ENCODE peak calls at places on chromosomes 13 and 19, in ten cellular contexts. One of them, this sample, is unnamed.

GRCh38 chr19:35288843-35289355 is 3.1 kb upstream of the MAG start:
- DNase-seq in cardiac muscle cell: no peak
- DNase-seq in mammary epithelial cell: no peak
- DNase-seq in PC-3: no peak
- DNase-seq in right lobe of liver: no peak
- DNase-seq in heart left ventricle: no peak
- DNase-seq in thoracic aorta: no peak
- DNase-seq in WERI-Rb-1: no peak
- DNase-seq in gastrocnemius medialis: no peak
- DNase-seq in stomach: no peak
- DNase-seq in this sample: no peak

GRCh38 chr13:108227651-108228272 is 9.6 kb downstream of the ABHD13 start:
- DNase-seq in cardiac muscle cell: peak; percentile 64
- DNase-seq in mammary epithelial cell: peak; percentile 5
- DNase-seq in PC-3: peak; percentile 67
- DNase-seq in right lobe of liver: no peak
- DNase-seq in heart left ventricle: no peak
- DNase-seq in thoracic aorta: no peak
- DNase-seq in WERI-Rb-1: no peak
- DNase-seq in gastrocnemius medialis: no peak
- DNase-seq in stomach: no peak
- DNase-seq in this sample: no peak

GRCh38 chr19:6035026-6035425 is 57.1 kb upstream of the RANBP3 start:
- DNase-seq in cardiac muscle cell: no peak
- DNase-seq in mammary epithelial cell: no peak
- DNase-seq in PC-3: no peak
- DNase-seq in right lobe of liver: no peak
- DNase-seq in heart left ventricle: no peak
- DNase-seq in thoracic aorta: no peak
- DNase-seq in WERI-Rb-1: no peak
- DNase-seq in gastrocnemius medialis: no peak
- DNase-seq in stomach: no peak
- DNase-seq in this sample: no peak

GRCh38 chr19:28061111-28061510 is 1151.8 kb downstream of the UQCRFS1 start:
- DNase-seq in cardiac muscle cell: no peak
- DNase-seq in mammary epithelial cell: no peak
- DNase-seq in PC-3: no peak
- DNase-seq in right lobe of liver: no peak
- DNase-seq in heart left ventricle: no peak
- DNase-seq in thoracic aorta: no peak
- DNase-seq in WERI-Rb-1: no peak
- DNase-seq in gastrocnemius medialis: no peak
- DNase-seq in stomach: no peak
- DNase-seq in this sample: no peak

GRCh38 chr19:30362156-30362754 is 9.9 kb upstream of the ZNF536 start:
- DNase-seq in cardiac muscle cell: no peak
- DNase-seq in mammary epithelial cell: no peak
- DNase-seq in PC-3: no peak
- DNase-seq in right lobe of liver: peak; percentile 14
- DNase-seq in heart left ventricle: no peak
- DNase-seq in thoracic aorta: no peak
- DNase-seq in WERI-Rb-1: no peak
- DNase-seq in gastrocnemius medialis: no peak
- DNase-seq in stomach: peak; percentile 10
- DNase-seq in this sample: peak; percentile 17

GRCh38 chr13:114235697-114236096 is 1.0 kb downstream of the CDC16 start:
- DNase-seq in cardiac muscle cell: no peak
- DNase-seq in mammary epithelial cell: no peak
- DNase-seq in PC-3: peak; percentile 4
- DNase-seq in right lobe of liver: no peak
- DNase-seq in heart left ventricle: no peak
- DNase-seq in thoracic aorta: no peak
- DNase-seq in WERI-Rb-1: no peak
- DNase-seq in gastrocnemius medialis: no peak
- DNase-seq in stomach: no peak
- DNase-seq in this sample: no peak

GRCh38 chr19:10074153-10074552 is 12.0 kb upstream of the SHFL start:
- DNase-seq in cardiac muscle cell: peak; percentile 36
- DNase-seq in mammary epithelial cell: peak; percentile 27
- DNase-seq in PC-3: peak; percentile 50
- DNase-seq in right lobe of liver: no peak
- DNase-seq in heart left ventricle: no peak
- DNase-seq in thoracic aorta: no peak
- DNase-seq in WERI-Rb-1: peak; percentile 38
- DNase-seq in gastrocnemius medialis: no peak
- DNase-seq in stomach: no peak
- DNase-seq in this sample: no peak

GRCh38 chr19:325173-325936 is 19.2 kb downstream of the MIER2 start:
- DNase-seq in cardiac muscle cell: no peak
- DNase-seq in mammary epithelial cell: no peak
- DNase-seq in PC-3: no peak
- DNase-seq in right lobe of liver: no peak
- DNase-seq in heart left ventricle: no peak
- DNase-seq in thoracic aorta: no peak
- DNase-seq in WERI-Rb-1: no peak
- DNase-seq in gastrocnemius medialis: no peak
- DNase-seq in stomach: no peak
- DNase-seq in this sample: no peak

GRCh38 chr13:39016789-39017188 is 21.1 kb downstream of the PROSER1 start:
- DNase-seq in cardiac muscle cell: peak; percentile 51
- DNase-seq in mammary epithelial cell: peak; percentile 37
- DNase-seq in PC-3: peak; percentile 43
- DNase-seq in right lobe of liver: no peak
- DNase-seq in heart left ventricle: no peak
- DNase-seq in thoracic aorta: no peak
- DNase-seq in WERI-Rb-1: peak; percentile 17
- DNase-seq in gastrocnemius medialis: no peak
- DNase-seq in stomach: no peak
- DNase-seq in this sample: no peak

GRCh38 chr13:39013462-39013861 is 22.8 kb upstream of the STOML3 start:
- DNase-seq in cardiac muscle cell: no peak
- DNase-seq in mammary epithelial cell: no peak
- DNase-seq in PC-3: no peak
- DNase-seq in right lobe of liver: no peak
- DNase-seq in heart left ventricle: no peak
- DNase-seq in thoracic aorta: no peak
- DNase-seq in WERI-Rb-1: no peak
- DNase-seq in gastrocnemius medialis: no peak
- DNase-seq in stomach: no peak
- DNase-seq in this sample: no peak

GRCh38 chr13:39016087-39016486 is 21.8 kb downstream of the PROSER1 start:
- DNase-seq in cardiac muscle cell: no peak
- DNase-seq in mammary epithelial cell: no peak
- DNase-seq in PC-3: no peak
- DNase-seq in right lobe of liver: no peak
- DNase-seq in heart left ventricle: no peak
- DNase-seq in thoracic aorta: no peak
- DNase-seq in WERI-Rb-1: no peak
- DNase-seq in gastrocnemius medialis: no peak
- DNase-seq in stomach: no peak
- DNase-seq in this sample: no peak

GRCh38 chr13:39012608-39013007 is 22.0 kb upstream of the STOML3 start:
- DNase-seq in cardiac muscle cell: no peak
- DNase-seq in mammary epithelial cell: no peak
- DNase-seq in PC-3: no peak
- DNase-seq in right lobe of liver: no peak
- DNase-seq in heart left ventricle: no peak
- DNase-seq in thoracic aorta: no peak
- DNase-seq in WERI-Rb-1: peak; percentile 8
- DNase-seq in gastrocnemius medialis: no peak
- DNase-seq in stomach: no peak
- DNase-seq in this sample: no peak
- TF ChIP-seq CTCF in cardiac muscle cell: no peak
- TF ChIP-seq CTCF in mammary epithelial cell: peak; percentile 1
- TF ChIP-seq CTCF in PC-3: peak; percentile 36
- TF ChIP-seq CTCF in right lobe of liver: no peak
- TF ChIP-seq CTCF in heart left ventricle: peak; percentile 9
- TF ChIP-seq CTCF in thoracic aorta: no peak
- TF ChIP-seq CTCF in WERI-Rb-1: peak; percentile 16
- TF ChIP-seq CTCF in gastrocnemius medialis: no peak
- TF ChIP-seq CTCF in stomach: no peak
- TF ChIP-seq CTCF in this sample: no peak

GRCh38 chr13:29800687-29801086 is 49.7 kb downstream of the UBL3 start:
- DNase-seq in cardiac muscle cell: no peak
- DNase-seq in mammary epithelial cell: no peak
- DNase-seq in PC-3: no peak
- DNase-seq in right lobe of liver: no peak
- DNase-seq in heart left ventricle: no peak
- DNase-seq in thoracic aorta: no peak
- DNase-seq in WERI-Rb-1: no peak
- DNase-seq in gastrocnemius medialis: no peak
- DNase-seq in stomach: no peak
- DNase-seq in this sample: no peak

GRCh38 chr13:29801737-29802305 is 48.6 kb downstream of the UBL3 start:
- DNase-seq in cardiac muscle cell: peak; percentile 25
- DNase-seq in mammary epithelial cell: no peak
- DNase-seq in PC-3: no peak
- DNase-seq in right lobe of liver: no peak
- DNase-seq in heart left ventricle: no peak
- DNase-seq in thoracic aorta: no peak
- DNase-seq in WERI-Rb-1: no peak
- DNase-seq in gastrocnemius medialis: no peak
- DNase-seq in stomach: no peak
- DNase-seq in this sample: no peak

GRCh38 chr13:29799041-29799440 is 51.4 kb downstream of the UBL3 start:
- DNase-seq in cardiac muscle cell: no peak
- DNase-seq in mammary epithelial cell: no peak
- DNase-seq in PC-3: no peak
- DNase-seq in right lobe of liver: no peak
- DNase-seq in heart left ventricle: no peak
- DNase-seq in thoracic aorta: no peak
- DNase-seq in WERI-Rb-1: no peak
- DNase-seq in gastrocnemius medialis: no peak
- DNase-seq in stomach: no peak
- DNase-seq in this sample: no peak

GRCh38 chr13:29802621-29803020 is 47.8 kb downstream of the UBL3 start:
- DNase-seq in cardiac muscle cell: peak; percentile 9
- DNase-seq in mammary epithelial cell: peak; percentile 9
- DNase-seq in PC-3: no peak
- DNase-seq in right lobe of liver: no peak
- DNase-seq in heart left ventricle: no peak
- DNase-seq in thoracic aorta: no peak
- DNase-seq in WERI-Rb-1: no peak
- DNase-seq in gastrocnemius medialis: no peak
- DNase-seq in stomach: no peak
- DNase-seq in this sample: no peak

GRCh38 chr13:29801102-29801501 is 49.3 kb downstream of the UBL3 start:
- DNase-seq in cardiac muscle cell: no peak
- DNase-seq in mammary epithelial cell: no peak
- DNase-seq in PC-3: no peak
- DNase-seq in right lobe of liver: no peak
- DNase-seq in heart left ventricle: no peak
- DNase-seq in thoracic aorta: no peak
- DNase-seq in WERI-Rb-1: no peak
- DNase-seq in gastrocnemius medialis: no peak
- DNase-seq in stomach: no peak
- DNase-seq in this sample: no peak
- H3K27ac ChIP-seq in cardiac muscle cell: no peak overlapping the region
- H3K27ac ChIP-seq in mammary epithelial cell: no peak overlapping the region
- H3K27ac ChIP-seq in PC-3: no peak overlapping the region
- H3K27ac ChIP-seq in right lobe of liver: no peak overlapping the region
- H3K27ac ChIP-seq in heart left ventricle: no peak overlapping the region
- H3K27ac ChIP-seq in thoracic aorta: no peak overlapping the region
- H3K27ac ChIP-seq in WERI-Rb-1: no peak overlapping the region
- H3K27ac ChIP-seq in gastrocnemius medialis: no peak overlapping the region
- H3K27ac ChIP-seq in stomach: no peak overlapping the region
- H3K27ac ChIP-seq in this sample: no peak overlapping the region

GRCh38 chr19:50817941-50818858 is 5.4 kb downstream of the KLK1 start:
- DNase-seq in cardiac muscle cell: peak; percentile 26
- DNase-seq in mammary epithelial cell: no peak
- DNase-seq in PC-3: peak; percentile 59
- DNase-seq in right lobe of liver: no peak
- DNase-seq in heart left ventricle: peak; percentile 24
- DNase-seq in thoracic aorta: no peak
- DNase-seq in WERI-Rb-1: no peak
- DNase-seq in gastrocnemius medialis: no peak
- DNase-seq in stomach: peak; percentile 48
- DNase-seq in this sample: no peak

GRCh38 chr19:50820549-50821247 is 2.9 kb downstream of the KLK1 start:
- DNase-seq in cardiac muscle cell: no peak
- DNase-seq in mammary epithelial cell: no peak
- DNase-seq in PC-3: no peak
- DNase-seq in right lobe of liver: no peak
- DNase-seq in heart left ventricle: no peak
- DNase-seq in thoracic aorta: no peak
- DNase-seq in WERI-Rb-1: peak; percentile 65
- DNase-seq in gastrocnemius medialis: no peak
- DNase-seq in stomach: no peak
- DNase-seq in this sample: no peak

GRCh38 chr19:50819636-50820035 is 4.0 kb downstream of the KLK1 start:
- DNase-seq in cardiac muscle cell: no peak
- DNase-seq in mammary epithelial cell: no peak
- DNase-seq in PC-3: no peak
- DNase-seq in right lobe of liver: no peak
- DNase-seq in heart left ventricle: no peak
- DNase-seq in thoracic aorta: no peak
- DNase-seq in WERI-Rb-1: no peak
- DNase-seq in gastrocnemius medialis: no peak
- DNase-seq in stomach: no peak
- DNase-seq in this sample: no peak

GRCh38 chr19:50820086-50820485 is 3.5 kb downstream of the KLK1 start:
- DNase-seq in cardiac muscle cell: no peak
- DNase-seq in mammary epithelial cell: no peak
- DNase-seq in PC-3: no peak
- DNase-seq in right lobe of liver: no peak
- DNase-seq in heart left ventricle: no peak
- DNase-seq in thoracic aorta: no peak
- DNase-seq in WERI-Rb-1: no peak
- DNase-seq in gastrocnemius medialis: no peak
- DNase-seq in stomach: no peak
- DNase-seq in this sample: no peak

DNA sequence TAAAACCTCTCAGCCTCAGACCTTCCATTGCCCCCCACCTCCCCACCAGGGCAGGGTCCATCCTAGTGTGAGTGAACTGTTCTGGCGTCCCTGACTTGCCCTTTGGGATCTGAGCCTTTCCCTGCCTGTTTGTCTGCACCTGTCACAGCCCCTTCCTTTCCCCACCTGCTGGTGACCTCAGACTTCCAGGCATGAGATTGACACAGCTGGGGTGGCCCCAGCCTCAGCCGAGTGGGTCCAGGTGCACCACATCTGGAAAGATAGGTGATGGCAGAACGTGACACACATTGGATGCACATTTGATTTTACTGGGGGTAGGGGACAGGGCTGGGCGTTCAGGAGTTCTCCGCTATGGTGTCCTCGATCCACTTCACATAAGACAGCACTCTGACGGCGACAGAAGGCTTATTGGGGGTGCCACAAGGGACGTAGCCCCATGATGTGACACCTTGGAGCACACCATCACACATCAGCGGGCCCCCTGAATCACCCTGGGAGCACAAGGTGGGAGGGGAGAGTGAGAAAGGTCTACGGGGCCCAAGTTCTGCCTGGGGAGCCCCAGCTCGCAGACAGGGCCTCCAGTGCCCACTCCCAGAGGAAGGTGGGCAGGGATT is 4.6 kb downstream of the KLK1 start:
- DNase-seq in cardiac muscle cell: no peak
- DNase-seq in mammary epithelial cell: no peak
- DNase-seq in PC-3: no peak
- DNase-seq in right lobe of liver: no peak
- DNase-seq in heart left ventricle: no peak
- DNase-seq in thoracic aorta: no peak
- DNase-seq in WERI-Rb-1: no peak
- DNase-seq in gastrocnemius medialis: no peak
- DNase-seq in stomach: no peak
- DNase-seq in this sample: no peak
- H3K4me3 ChIP-seq in cardiac muscle cell: no peak overlapping the region
- H3K4me3 ChIP-seq in mammary epithelial cell: no peak overlapping the region
- H3K4me3 ChIP-seq in PC-3: no peak overlapping the region
- H3K4me3 ChIP-seq in right lobe of liver: no peak overlapping the region
- H3K4me3 ChIP-seq in heart left ventricle: no peak overlapping the region
- H3K4me3 ChIP-seq in thoracic aorta: no peak overlapping the region
- H3K4me3 ChIP-seq in WERI-Rb-1: no peak overlapping the region
- H3K4me3 ChIP-seq in gastrocnemius medialis: no peak overlapping the region
- H3K4me3 ChIP-seq in stomach: no peak overlapping the region
- H3K4me3 ChIP-seq in this sample: no peak overlapping the region

GRCh38 chr19:39342647-39343305 is 555 bp downstream of the SAMD4B start:
- DNase-seq in cardiac muscle cell: peak; percentile 29
- DNase-seq in mammary epithelial cell: no peak
- DNase-seq in PC-3: no peak
- DNase-seq in right lobe of liver: no peak
- DNase-seq in heart left ventricle: no peak
- DNase-seq in thoracic aorta: no peak
- DNase-seq in WERI-Rb-1: no peak
- DNase-seq in gastrocnemius medialis: peak; percentile 25
- DNase-seq in stomach: no peak
- DNase-seq in this sample: no peak

GRCh38 chr19:39341720-39342604 is at the start of gene SAMD4B:
- DNase-seq in cardiac muscle cell: peak; percentile 99
- DNase-seq in mammary epithelial cell: peak; percentile 96
- DNase-seq in PC-3: peak; percentile 94
- DNase-seq in right lobe of liver: peak; percentile 99
- DNase-seq in heart left ventricle: peak; percentile 100
- DNase-seq in thoracic aorta: peak; percentile 91
- DNase-seq in WERI-Rb-1: peak; percentile 99
- DNase-seq in gastrocnemius medialis: peak; percentile 98
- DNase-seq in stomach: peak; percentile 99
- DNase-seq in this sample: peak; percentile 97

GRCh38 chr19:39347332-39348227 is 5.4 kb downstream of the SAMD4B start:
- DNase-seq in cardiac muscle cell: peak; percentile 11
- DNase-seq in mammary epithelial cell: no peak
- DNase-seq in PC-3: no peak
- DNase-seq in right lobe of liver: no peak
- DNase-seq in heart left ventricle: no peak
- DNase-seq in thoracic aorta: no peak
- DNase-seq in WERI-Rb-1: no peak
- DNase-seq in gastrocnemius medialis: no peak
- DNase-seq in stomach: no peak
- DNase-seq in this sample: no peak

GRCh38 chr19:39349326-39349725 is 7.1 kb downstream of the SAMD4B start:
- DNase-seq in cardiac muscle cell: no peak
- DNase-seq in mammary epithelial cell: no peak
- DNase-seq in PC-3: no peak
- DNase-seq in right lobe of liver: no peak
- DNase-seq in heart left ventricle: no peak
- DNase-seq in thoracic aorta: no peak
- DNase-seq in WERI-Rb-1: no peak
- DNase-seq in gastrocnemius medialis: no peak
- DNase-seq in stomach: no peak
- DNase-seq in this sample: no peak

GRCh38 chr19:39345956-39346355 is 3.7 kb downstream of the SAMD4B start:
- DNase-seq in cardiac muscle cell: no peak
- DNase-seq in mammary epithelial cell: no peak
- DNase-seq in PC-3: no peak
- DNase-seq in right lobe of liver: no peak
- DNase-seq in heart left ventricle: no peak
- DNase-seq in thoracic aorta: no peak
- DNase-seq in WERI-Rb-1: no peak
- DNase-seq in gastrocnemius medialis: no peak
- DNase-seq in stomach: no peak
- DNase-seq in this sample: no peak
- TF ChIP-seq CTCF in cardiac muscle cell: peak; percentile 15
- TF ChIP-seq CTCF in mammary epithelial cell: no peak
- TF ChIP-seq CTCF in PC-3: no peak
- TF ChIP-seq CTCF in right lobe of liver: no peak
- TF ChIP-seq CTCF in heart left ventricle: no peak
- TF ChIP-seq CTCF in thoracic aorta: no peak
- TF ChIP-seq CTCF in WERI-Rb-1: no peak
- TF ChIP-seq CTCF in gastrocnemius medialis: no peak
- TF ChIP-seq CTCF in stomach: no peak
- TF ChIP-seq CTCF in this sample: no peak